ENCODE peak calls at places on chromosome 13, in seven cellular contexts. A, Y, D, F, K, M and W are unnamed samples.

GRCh38 chr13:107942030-107942617 is 273.2 kb downstream of the LIG4 start:
- DNase-seq in A (no peak), Y (no peak), D (no peak), F (no peak), K (no peak), M (no peak), W (no peak)

GRCh38 chr13:34561033-34561432 is 381.0 kb upstream of the NBEA start:
- DNase-seq in A (no peak), Y (no peak), D (no peak), F (no peak), K (no peak), M (no peak), W (no peak)

GRCh38 chr13:113938716-113939115 is 35.2 kb downstream of the C13orf46 start:
- DNase-seq in A (no peak), Y (no peak), D (no peak), F (no peak), K (no peak), M (no peak), W (no peak)

GRCh38 chr13:110794209-110794608 is 80.7 kb downstream of the ING1 start:
- DNase-seq in A (no peak), Y (no peak), D (no peak), F (no peak), K (no peak), M (no peak), W (no peak)

GRCh38 chr13:100646030-100646673 is 28.4 kb downstream of the TMTC4 start:
- DNase-seq in A (no peak), Y (no peak), D (no peak), F (peak; percentile 57), K (no peak), M (no peak), W (no peak)

GRCh38 chr13:45119469-45119989 is 781 bp upstream of the GTF2F2 start:
- DNase-seq in A (peak; percentile 85), Y (peak; percentile 52), D (no peak), F (peak; percentile 20), K (no peak), M (peak; percentile 65), W (no peak)

GRCh38 chr13:95643814-95644598 is 500 bp downstream of the DZIP1 start:
- DNase-seq in A (no peak), Y (no peak), D (no peak), F (peak; percentile 52), K (peak; percentile 18), M (no peak), W (no peak)

GRCh38 chr13:69243366-69243765 is 864.3 kb upstream of the ATXN8OS start:
- DNase-seq in A (no peak), Y (no peak), D (no peak), F (no peak), K (no peak), M (no peak), W (no peak)

GRCh38 chr13:87130401-87130800 is 540.8 kb upstream of the SLITRK5 start:
- DNase-seq in A (no peak), Y (no peak), D (no peak), F (no peak), K (no peak), M (no peak), W (no peak)

GRCh38 chr13:34155931-34156607 is 338.1 kb downstream of the RFC3 start:
- DNase-seq in A (no peak), Y (no peak), D (no peak), F (peak; percentile 36), K (no peak), M (no peak), W (no peak)

GRCh38 chr13:25932353-25932752 is 119.5 kb downstream of the SHISA2 start:
- DNase-seq in A (no peak), Y (no peak), D (no peak), F (no peak), K (no peak), M (no peak), W (no peak)

GRCh38 chr13:99087954-99088491 is 110.2 kb upstream of the DOCK9 start:
- DNase-seq in A (no peak), Y (peak; percentile 35), D (no peak), F (peak; percentile 14), K (no peak), M (no peak), W (no peak)

GRCh38 chr13:64869539-64869938 is 2360.6 kb downstream of the PCDH9 start:
- DNase-seq in A (no peak), Y (no peak), D (no peak), F (no peak), K (no peak), M (no peak), W (no peak)

GRCh38 chr13:43132228-43132627 is 108.8 kb downstream of the DNAJC15 start:
- DNase-seq in A (no peak), Y (peak; percentile 8), D (no peak), F (peak; percentile 61), K (no peak), M (no peak), W (no peak)

GRCh38 chr13:85266771-85267170 is 532.4 kb downstream of the SLITRK6 start:
- DNase-seq in A (no peak), Y (no peak), D (no peak), F (no peak), K (no peak), M (no peak), W (no peak)

GRCh38 chr13:99495478-99496321 is 5.6 kb upstream of the TM9SF2 start:
- DNase-seq in A (no peak), Y (no peak), D (no peak), F (no peak), K (no peak), M (no peak), W (no peak)

GRCh38 chr13:34334984-34335661 is 517.2 kb downstream of the RFC3 start:
- DNase-seq in A (no peak), Y (no peak), D (no peak), F (no peak), K (no peak), M (no peak), W (no peak)

GRCh38 chr13:92613921-92614320 is 612.7 kb upstream of the GPC6 start:
- DNase-seq in A (no peak), Y (no peak), D (no peak), F (no peak), K (no peak), M (no peak), W (no peak)

DNA sequence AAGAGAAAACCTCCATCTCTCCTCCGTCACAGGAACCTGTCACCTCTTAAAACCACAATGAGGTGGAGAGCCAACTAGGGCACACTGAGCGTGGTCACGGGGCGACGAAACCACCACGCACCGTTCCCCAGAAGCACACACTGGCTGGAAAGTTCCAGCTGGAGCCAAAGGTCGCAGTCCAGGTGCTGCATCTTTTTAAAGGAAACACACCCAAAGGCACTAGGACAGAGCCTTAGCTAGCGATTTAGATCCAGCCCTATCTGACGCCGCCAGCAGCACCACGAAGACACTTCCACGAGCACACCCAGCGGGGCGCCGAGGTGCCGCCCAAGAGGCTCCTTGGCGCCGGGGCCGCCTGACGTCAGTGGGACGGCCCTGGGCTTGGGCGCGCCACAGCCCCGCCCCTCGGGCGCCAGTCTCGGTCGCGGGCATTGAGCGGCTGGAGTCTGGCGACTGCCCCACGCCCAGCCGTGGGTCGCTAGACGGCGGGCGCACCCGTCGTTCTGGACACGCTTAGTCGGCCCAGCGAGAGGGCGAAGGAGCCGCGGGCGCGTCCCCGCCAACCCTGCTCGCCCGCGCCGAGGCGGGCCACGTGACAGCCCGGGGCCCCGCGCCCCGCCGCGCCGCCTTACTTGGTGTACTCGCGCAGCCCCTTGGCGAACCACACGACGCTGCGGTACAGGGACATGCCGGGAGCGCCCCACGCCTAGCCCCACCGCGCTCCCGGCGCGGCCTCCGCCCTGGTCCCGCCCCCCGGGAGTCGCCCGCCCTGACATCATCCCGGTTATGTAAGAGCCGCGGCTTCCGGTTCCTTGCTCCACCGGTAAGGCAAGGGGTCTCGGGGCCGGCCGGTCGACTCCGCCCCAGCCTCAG is at the start of gene DHRS12:
- DNase-seq in A (peak; percentile 91), Y (peak; percentile 92), D (peak; percentile 95), F (peak; percentile 87), K (peak; percentile 93), M (peak; percentile 85), W (peak; percentile 97)
- H3K4me1 ChIP-seq in A (peaks cover 32% of the 10 kb centered on the region), Y (peaks cover 75% of the 10 kb centered on the region), D (peaks cover 33% of the 10 kb centered on the region), F (peaks cover 32% of the 10 kb centered on the region), K (peaks cover 67% of the 10 kb centered on the region), M (peaks cover 42% of the 10 kb centered on the region), W (peaks cover 54% of the 10 kb centered on the region)

DNA sequence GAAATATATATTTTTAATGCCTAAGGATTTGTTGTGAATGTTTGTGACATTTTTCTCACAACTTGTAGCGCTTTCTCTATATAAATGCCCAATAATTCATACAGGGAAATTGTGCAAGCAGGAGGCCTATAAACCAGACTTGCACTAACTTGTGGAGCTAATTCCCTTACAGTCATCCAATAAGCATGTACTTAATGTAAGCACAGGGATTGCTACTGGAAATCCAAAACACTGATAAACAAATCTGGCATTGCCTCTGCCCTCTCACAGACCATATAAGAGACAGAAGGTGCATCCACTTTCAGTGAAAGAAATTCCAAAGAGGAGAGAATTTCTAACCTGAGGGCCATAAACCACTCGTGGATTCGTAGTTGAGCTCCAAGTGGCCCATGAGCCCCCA is 518.8 kb downstream of the MYO16 start:
- DNase-seq in A (no peak), Y (no peak), D (no peak), F (no peak), K (no peak), M (no peak), W (no peak)
- H3K4me1 ChIP-seq in A (no peaks in the 10 kb centered on the region), Y (no peaks in the 10 kb centered on the region), D (no peaks in the 10 kb centered on the region), F (no peaks in the 10 kb centered on the region), K (peaks cover 3% of the 10 kb centered on the region), M (no peaks in the 10 kb centered on the region), W (no peaks in the 10 kb centered on the region)

GRCh38 chr13:75398072-75398471 is 83.9 kb downstream of the TBC1D4 start:
- DNase-seq in A (no peak), Y (no peak), D (no peak), F (no peak), K (no peak), M (no peak), W (no peak)
- H3K4me1 ChIP-seq in A (no peaks in the 10 kb centered on the region), Y (peaks cover 37% of the 10 kb centered on the region), D (no peaks in the 10 kb centered on the region), F (no peaks in the 10 kb centered on the region), K (peaks cover 70% of the 10 kb centered on the region), M (no peaks in the 10 kb centered on the region), W (no peaks in the 10 kb centered on the region)

DNA sequence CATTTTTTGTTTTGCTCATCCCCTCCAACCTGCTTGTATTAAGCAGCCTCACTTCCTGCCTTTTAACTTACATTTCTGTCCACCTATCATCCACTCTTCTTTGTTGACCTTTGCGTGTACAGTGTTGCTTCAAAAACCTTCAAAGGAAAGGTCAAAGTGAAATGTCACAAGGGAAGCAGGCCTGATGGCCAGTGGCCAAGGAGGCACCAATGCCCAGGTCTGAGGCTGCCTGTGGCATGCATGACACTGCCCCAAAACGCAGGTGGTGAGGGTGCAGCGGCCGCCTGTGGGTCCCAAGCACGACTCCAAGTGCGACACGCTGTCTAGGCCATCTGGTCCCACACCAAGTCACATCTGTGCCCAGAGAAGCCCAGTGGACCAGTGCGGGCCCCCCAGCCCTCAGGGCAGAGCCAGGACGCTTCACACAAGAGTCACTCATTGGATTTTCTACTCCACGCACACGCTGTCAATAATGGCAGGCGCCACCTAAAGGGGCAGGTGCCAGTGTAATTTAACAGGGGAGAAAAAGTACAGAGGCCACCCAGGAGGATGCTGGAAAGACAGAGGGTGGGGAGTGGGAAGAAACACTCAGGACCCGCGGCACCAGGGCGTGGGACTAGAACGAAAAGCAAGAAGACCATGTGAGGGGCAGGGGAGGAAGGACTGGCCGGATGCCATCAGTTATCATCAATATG is 23.5 kb downstream of the SLC7A1 start:
- DNase-seq in A (no peak), Y (no peak), D (no peak), F (no peak), K (no peak), M (no peak), W (no peak)
- H3K4me1 ChIP-seq in A (no peaks in the 10 kb centered on the region), Y (peaks cover 13% of the 10 kb centered on the region), D (peaks cover 3% of the 10 kb centered on the region), F (no peaks in the 10 kb centered on the region), K (peaks cover 19% of the 10 kb centered on the region), M (no peaks in the 10 kb centered on the region), W (peaks cover 25% of the 10 kb centered on the region)